ENCODE peak calls at places on chromosomes 4 and X, in ten cellular contexts. One of them, this sample, is unnamed.

GRCh38 chr4:53205970-53206369 is 159.9 kb downstream of the SCFD2 start:
- DNase-seq in nephron progenitor cell: no peak
- DNase-seq in A549: no peak
- DNase-seq in T-cell: no peak
- DNase-seq in fibroblast of the aortic adventitia: no peak
- DNase-seq in right cardiac atrium: no peak
- DNase-seq in posterior vena cava: no peak
- DNase-seq in left ventricle myocardium inferior: no peak
- DNase-seq in hepatocyte: no peak
- DNase-seq in stimulated activated CD4-positive, alpha-beta T cell treated with anti-CD3 and anti-CD28 coated beads, Interleukin-4, amount 100 ng/mL, for 48 hours: no peak
- DNase-seq in this sample: no peak

GRCh38 chrX:9091253-9091652 is 57.3 kb upstream of the FAM9B start:
- DNase-seq in nephron progenitor cell: no peak
- DNase-seq in A549: no peak
- DNase-seq in T-cell: no peak
- DNase-seq in fibroblast of the aortic adventitia: no peak
- DNase-seq in right cardiac atrium: no peak
- DNase-seq in posterior vena cava: no peak
- DNase-seq in left ventricle myocardium inferior: no peak
- DNase-seq in hepatocyte: no peak
- DNase-seq in stimulated activated CD4-positive, alpha-beta T cell treated with anti-CD3 and anti-CD28 coated beads, Interleukin-4, amount 100 ng/mL, for 48 hours: no peak
- DNase-seq in this sample: no peak

GRCh38 chr4:3257125-3257690 is 8.2 kb downstream of the MSANTD1 start:
- DNase-seq in nephron progenitor cell: no peak
- DNase-seq in A549: no peak
- DNase-seq in T-cell: no peak
- DNase-seq in fibroblast of the aortic adventitia: no peak
- DNase-seq in right cardiac atrium: no peak
- DNase-seq in posterior vena cava: peak; percentile 51
- DNase-seq in left ventricle myocardium inferior: no peak
- DNase-seq in hepatocyte: no peak
- DNase-seq in stimulated activated CD4-positive, alpha-beta T cell treated with anti-CD3 and anti-CD28 coated beads, Interleukin-4, amount 100 ng/mL, for 48 hours: no peak
- DNase-seq in this sample: no peak

GRCh38 chrX:40213092-40213491 is 115.3 kb upstream of the BCOR start:
- DNase-seq in nephron progenitor cell: no peak
- DNase-seq in A549: no peak
- DNase-seq in T-cell: no peak
- DNase-seq in fibroblast of the aortic adventitia: no peak
- DNase-seq in right cardiac atrium: no peak
- DNase-seq in posterior vena cava: no peak
- DNase-seq in left ventricle myocardium inferior: no peak
- DNase-seq in hepatocyte: no peak
- DNase-seq in stimulated activated CD4-positive, alpha-beta T cell treated with anti-CD3 and anti-CD28 coated beads, Interleukin-4, amount 100 ng/mL, for 48 hours: no peak
- DNase-seq in this sample: no peak

GRCh38 chrX:97400492-97400891 is 516.8 kb downstream of the RPA4 start:
- DNase-seq in nephron progenitor cell: no peak
- DNase-seq in A549: no peak
- DNase-seq in T-cell: no peak
- DNase-seq in fibroblast of the aortic adventitia: no peak
- DNase-seq in right cardiac atrium: no peak
- DNase-seq in posterior vena cava: no peak
- DNase-seq in left ventricle myocardium inferior: no peak
- DNase-seq in hepatocyte: no peak
- DNase-seq in stimulated activated CD4-positive, alpha-beta T cell treated with anti-CD3 and anti-CD28 coated beads, Interleukin-4, amount 100 ng/mL, for 48 hours: no peak
- DNase-seq in this sample: no peak

GRCh38 chr4:140567722-140568121 is 1.0 kb downstream of the UCP1 start:
- DNase-seq in nephron progenitor cell: peak; percentile 58
- DNase-seq in A549: no peak
- DNase-seq in T-cell: no peak
- DNase-seq in fibroblast of the aortic adventitia: peak; percentile 9
- DNase-seq in right cardiac atrium: no peak
- DNase-seq in posterior vena cava: no peak
- DNase-seq in left ventricle myocardium inferior: no peak
- DNase-seq in hepatocyte: peak; percentile 9
- DNase-seq in stimulated activated CD4-positive, alpha-beta T cell treated with anti-CD3 and anti-CD28 coated beads, Interleukin-4, amount 100 ng/mL, for 48 hours: no peak
- DNase-seq in this sample: no peak

GRCh38 chr4:14827111-14827510 is 175.2 kb upstream of the CPEB2 start:
- DNase-seq in nephron progenitor cell: no peak
- DNase-seq in A549: no peak
- DNase-seq in T-cell: no peak
- DNase-seq in fibroblast of the aortic adventitia: peak; percentile 11
- DNase-seq in right cardiac atrium: no peak
- DNase-seq in posterior vena cava: peak; percentile 84
- DNase-seq in left ventricle myocardium inferior: no peak
- DNase-seq in hepatocyte: no peak
- DNase-seq in stimulated activated CD4-positive, alpha-beta T cell treated with anti-CD3 and anti-CD28 coated beads, Interleukin-4, amount 100 ng/mL, for 48 hours: no peak
- DNase-seq in this sample: peak; percentile 40

GRCh38 chr4:7676376-7676775 is 241.6 kb upstream of the PSAPL1 start:
- DNase-seq in nephron progenitor cell: no peak
- DNase-seq in A549: no peak
- DNase-seq in T-cell: no peak
- DNase-seq in fibroblast of the aortic adventitia: no peak
- DNase-seq in right cardiac atrium: no peak
- DNase-seq in posterior vena cava: no peak
- DNase-seq in left ventricle myocardium inferior: no peak
- DNase-seq in hepatocyte: no peak
- DNase-seq in stimulated activated CD4-positive, alpha-beta T cell treated with anti-CD3 and anti-CD28 coated beads, Interleukin-4, amount 100 ng/mL, for 48 hours: no peak
- DNase-seq in this sample: no peak

This sample was measured in HT1080.